ENCODE peak calls at places on chromosomes 3 and 15, in seven cellular contexts. F is GM23248, G is GM23338, V is HCT116, S is SK-N-SH, M is neural progenitor cell, Z is PC-3. D is an unnamed sample. For H3K27me3, the result is how much of the 10 kb centered on the place peaks cover.

GRCh38 chr15:95825672-95826387 is 504.7 kb upstream of the NR2F2 start:
- DNase-seq in F (no peak), M (no peak), Z (no peak), G (no peak), V (no peak), S (no peak), D (no peak)

GRCh38 chr3:73791356-73791755 is 166.6 kb upstream of the PDZRN3 start:
- DNase-seq in F (peak), Z (no peak), G (no peak), V (no peak), M (no peak), S (no peak), D (no peak)

GRCh38 chr15:98905981-98906711 is 101.4 kb downstream of the PGPEP1L start:
- DNase-seq in Z (peak), G (no peak), F (peak), V (no peak), S (no peak), M (no peak), D (no peak)

GRCh38 chr15:101439920-101440319 is 49.6 kb downstream of the PCSK6 start:
- DNase-seq in F (peak), Z (peak), S (no peak), G (no peak), V (no peak), M (no peak), D (no peak)

GRCh38 chr3:153052096-153052460 is 109.9 kb upstream of the RAP2B start:
- DNase-seq in M (no peak), S (no peak), F (peak), Z (peak), G (no peak), V (peak), D (peak)

GRCh38 chr3:123341871-123342630 is 106.8 kb downstream of the ADCY5 start:
- DNase-seq in V (no peak), S (no peak), G (no peak), M (no peak), F (no peak), Z (no peak), D (no peak)

GRCh38 chr3:22371592-22372291 is 620.7 kb upstream of the ZNF385D start:
- DNase-seq in S (no peak), F (no peak), M (peak), V (no peak), Z (no peak), G (peak), D (peak)

GRCh38 chr3:160747437-160747836 is 8.6 kb upstream of the PPM1L start:
- DNase-seq in S (no peak), G (no peak), M (no peak), F (no peak), Z (no peak), V (no peak), D (no peak)

GRCh38 chr3:85589145-85589544 is 630.4 kb downstream of the CADM2 start:
- DNase-seq in V (no peak), S (no peak), Z (peak), G (no peak), F (peak), M (no peak), D (no peak)

GRCh38 chr3:101890716-101891115 is 41.4 kb downstream of the NFKBIZ start:
- DNase-seq in S (no peak), F (peak), V (no peak), G (no peak), M (no peak), Z (peak), D (no peak)

GRCh38 chr15:73344051-73344450 is 24.7 kb downstream of the HCN4 start:
- DNase-seq in G (no peak), S (no peak), M (no peak), F (peak), V (no peak), Z (no peak), D (no peak)

GRCh38 chr3:89306535-89306934 is 199.1 kb downstream of the EPHA3 start:
- DNase-seq in Z (no peak), V (no peak), M (no peak), S (no peak), G (no peak), F (no peak), D (no peak)

GRCh38 chr3:183087184-183087583 is 12.1 kb downstream of the MCCC1 start:
- DNase-seq in V (no peak), M (no peak), S (no peak), F (no peak), Z (no peak), G (no peak), D (no peak)

GRCh38 chr15:86743283-86743903 is 663.7 kb downstream of the AGBL1 start:
- DNase-seq in S (peak), Z (peak), G (peak), V (no peak), F (no peak), M (peak), D (peak)

GRCh38 chr3:102483556-102483955 is 48.7 kb downstream of the ZPLD1 start:
- DNase-seq in Z (peak), G (no peak), F (no peak), S (no peak), V (no peak), M (no peak), D (no peak)

GRCh38 chr15:77768107-77768506 is 135.4 kb upstream of the LINGO1 start:
- DNase-seq in F (no peak), S (no peak), M (no peak), V (no peak), G (peak), Z (no peak), D (no peak)

GRCh38 chr15:77759896-77760592 is 127.3 kb upstream of the LINGO1 start:
- DNase-seq in Z (no peak), M (no peak), S (peak), F (peak), V (peak), G (no peak), D (no peak)

GRCh38 chr15:77762747-77763146 is 130.0 kb upstream of the LINGO1 start:
- DNase-seq in M (no peak), G (no peak), F (no peak), Z (no peak), V (no peak), S (no peak), D (no peak)

GRCh38 chr15:77769700-77770099 is 137.0 kb upstream of the LINGO1 start:
- DNase-seq in M (no peak), S (no peak), F (no peak), Z (no peak), V (no peak), G (no peak), D (no peak)

DNA sequence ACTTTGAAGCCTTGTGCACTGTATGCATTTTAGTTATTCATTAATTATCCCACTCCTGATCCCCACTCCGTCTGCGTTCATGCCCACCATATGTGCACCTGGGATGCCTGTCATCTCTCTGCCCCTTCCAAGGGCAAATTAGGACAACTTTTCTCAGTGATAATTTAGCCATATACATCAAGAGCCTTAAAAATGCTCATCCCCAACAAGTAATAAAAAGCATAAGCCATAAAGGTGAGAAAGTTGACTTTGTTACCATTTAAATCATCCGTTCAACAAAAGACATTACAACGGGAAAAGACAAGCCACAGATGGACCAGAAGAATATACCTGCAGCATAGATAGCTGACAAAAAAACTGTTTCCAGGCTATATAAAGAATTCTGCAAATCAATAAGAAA is 131.4 kb upstream of the LINGO1 start:
- DNase-seq in V (no peak), M (no peak), Z (no peak), S (no peak), F (no peak), G (no peak), D (no peak)
- H3K4me2 ChIP-seq in V (no peak), M (no peak), Z (no peak), S (no peak), F (no peak), G (no peak), D (no peak)

GRCh38 chr3:111669926-111670630 is 74.9 kb upstream of the ZBED2 start:
- DNase-seq in G (no peak), M (no peak), Z (peak), V (no peak), S (no peak), F (peak), D (no peak)

GRCh38 chr3:111668321-111668720 is 73.2 kb upstream of the ZBED2 start:
- DNase-seq in Z (no peak), G (no peak), M (no peak), V (no peak), F (no peak), S (no peak), D (no peak)

GRCh38 chr3:111667170-111667569 is 72.0 kb upstream of the ZBED2 start:
- DNase-seq in M (no peak), S (no peak), V (no peak), Z (no peak), G (no peak), F (no peak), D (no peak)

GRCh38 chr3:111667621-111668239 is 72.6 kb upstream of the ZBED2 start:
- DNase-seq in M (no peak), V (no peak), G (no peak), Z (no peak), S (no peak), F (peak), D (no peak)

DNA sequence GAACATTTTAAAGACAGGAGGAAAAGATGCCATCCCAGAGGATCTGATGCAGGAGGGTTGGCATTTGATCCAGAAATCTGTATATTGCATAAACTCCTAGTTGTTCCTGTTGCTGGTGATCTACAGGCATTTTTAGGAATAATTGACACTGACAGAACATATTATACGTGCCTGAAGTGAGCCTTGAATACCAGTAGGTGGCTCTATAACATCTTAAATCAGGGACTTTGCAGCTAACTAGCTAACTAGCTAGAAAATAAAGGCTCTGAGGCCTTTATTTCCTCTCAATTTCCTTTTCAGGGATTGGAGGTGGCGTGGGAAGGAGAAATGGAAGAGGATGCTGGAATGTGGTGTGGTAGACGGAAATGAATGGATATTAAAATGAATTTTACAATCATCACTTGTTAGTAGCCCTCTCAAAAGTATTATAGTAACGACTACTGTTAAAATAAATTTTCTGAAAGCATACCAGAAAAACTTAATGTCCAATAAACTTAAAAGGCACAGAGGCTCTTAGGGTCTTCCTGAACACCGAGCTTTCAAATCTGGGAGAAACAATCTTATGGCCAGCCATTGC is 73.9 kb upstream of the ZBED2 start:
- DNase-seq in G (peak), V (peak), Z (peak), M (peak), S (peak), F (peak), D (peak)
- TF ChIP-seq EZH2phosphoT487 in G (no peak), V (no peak), Z (no peak), M (no peak), S (no peak), F (no peak), D (no peak)

GRCh38 chr3:72088486-72089025 is 303.6 kb upstream of the PROK2 start:
- DNase-seq in F (no peak), M (no peak), S (no peak), Z (no peak), V (no peak), G (peak), D (no peak)
- H3K27me3 ChIP-seq in F (under half), M (under half), S (under half), Z (half or more), V (under half), G (under half), D (under half)

GRCh38 chr3:54432975-54433374 is 310.6 kb downstream of the CACNA2D3 start:
- DNase-seq in G (no peak), S (no peak), M (no peak), V (no peak), F (no peak), Z (no peak), D (no peak)

GRCh38 chr3:54426431-54426830 is 304.1 kb downstream of the CACNA2D3 start:
- DNase-seq in M (no peak), G (no peak), V (no peak), S (no peak), F (no peak), Z (no peak), D (no peak)

GRCh38 chr3:54424283-54424682 is 301.9 kb downstream of the CACNA2D3 start:
- DNase-seq in M (no peak), S (no peak), Z (no peak), G (no peak), F (no peak), V (no peak), D (no peak)

GRCh38 chr3:54427501-54427900 is 305.1 kb downstream of the CACNA2D3 start:
- DNase-seq in Z (no peak), M (no peak), V (no peak), G (no peak), F (peak), S (no peak), D (no peak)

GRCh38 chr3:54427951-54428871 is 305.9 kb downstream of the CACNA2D3 start:
- DNase-seq in F (peak), M (peak), G (peak), S (peak), V (peak), Z (peak), D (peak)
- H3K4me2 ChIP-seq in F (peak), M (peak), G (no peak), S (no peak), V (no peak), Z (no peak), D (no peak)

GRCh38 chr15:91995146-91995545 is 141.6 kb downstream of the SLCO3A1 start:
- DNase-seq in Z (no peak), G (no peak), V (no peak), F (no peak), M (no peak), S (no peak), D (no peak)
- TF ChIP-seq EZH2phosphoT487 in Z (no peak), G (no peak), V (no peak), F (no peak), M (no peak), S (no peak), D (no peak)

DNA sequence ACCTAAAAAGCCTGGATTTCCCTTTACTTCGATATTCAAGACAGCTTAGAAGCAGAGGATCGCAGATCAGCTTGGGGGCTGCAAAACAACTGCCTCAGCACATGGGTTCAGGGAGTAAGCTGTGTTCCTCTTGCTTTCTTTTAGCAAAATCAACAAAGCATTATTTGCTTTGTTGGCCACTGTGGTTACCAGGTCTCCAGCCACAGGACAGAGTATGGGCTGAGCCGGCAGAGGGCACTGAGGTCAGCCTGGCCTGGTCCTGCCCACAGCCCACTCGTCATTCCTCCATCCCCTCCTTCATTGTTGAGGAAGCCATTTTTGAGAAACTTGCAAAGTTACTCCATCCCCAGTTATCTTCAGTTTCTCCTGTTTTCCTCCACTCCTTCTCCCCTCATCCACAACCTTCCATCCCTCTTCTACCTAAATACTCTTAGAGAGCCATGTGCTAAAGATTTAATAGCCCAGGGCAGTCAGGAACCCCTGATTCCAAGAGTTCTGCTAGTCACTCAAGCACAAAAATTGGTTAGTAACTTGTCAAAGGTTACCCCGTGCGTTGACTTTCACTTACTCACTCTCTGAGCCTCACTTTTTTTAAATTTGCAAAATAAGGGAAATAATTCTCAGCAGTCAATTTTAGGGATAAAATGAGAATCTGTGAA is 60.0 kb upstream of the HES1 start:
- DNase-seq in G (no peak), F (no peak), M (peak), V (no peak), S (no peak), Z (peak), D (no peak)
- H3K27me3 ChIP-seq in G (under half), F (under half), M (under half), V (under half), S (half or more), Z (under half), D (under half)

D was measured in hepatocyte.